ENCODE peak calls at places on chromosomes 11 and 22, in nine cellular contexts. Q, Y, N, U, X, P, M, C and O are unnamed samples.

GRCh38 chr11:90630176-90630575 is 407.3 kb upstream of the CHORDC1 start:
- DNase-seq in Q (no peak), Y (no peak), N (no peak), U (no peak), X (no peak), P (no peak), M (no peak), C (no peak), O (no peak)

GRCh38 chr22:30605449-30606110 is 1.4 kb upstream of the TCN2 start:
- DNase-seq in Q (no peak), Y (no peak), N (peak), U (peak), X (peak), P (peak), M (peak), C (peak), O (peak)

GRCh38 chr11:104968365-104968855 is at the start of gene CASP4:
- DNase-seq in Q (peak), Y (no peak), N (peak), U (no peak), X (no peak), P (peak), M (no peak), C (no peak), O (no peak)

GRCh38 chr22:46062232-46062615 is 85.3 kb upstream of the WNT7B start:
- DNase-seq in Q (no peak), Y (no peak), N (no peak), U (no peak), X (no peak), P (no peak), M (no peak), C (no peak), O (peak)

GRCh38 chr11:15585587-15586331 is 471.0 kb downstream of the INSC start:
- DNase-seq in Q (no peak), Y (no peak), N (no peak), U (no peak), X (no peak), P (no peak), M (no peak), C (no peak), O (no peak)

GRCh38 chr22:28674121-28674563 is 5.5 kb downstream of the TTC28 start:
- DNase-seq in Q (no peak), Y (no peak), N (peak), U (no peak), X (peak), P (no peak), M (no peak), C (no peak), O (no peak)

GRCh38 chr11:26522912-26523610 is 49.0 kb downstream of the MUC15 start:
- DNase-seq in Q (no peak), Y (no peak), N (peak), U (no peak), X (no peak), P (no peak), M (no peak), C (no peak), O (no peak)

GRCh38 chr22:44423556-44423955 is 74.5 kb downstream of the RTL6 start:
- DNase-seq in Q (no peak), Y (no peak), N (no peak), U (peak), X (no peak), P (no peak), M (no peak), C (no peak), O (peak)

GRCh38 chr11:67466962-67467771 is 1.9 kb downstream of the TMEM134 start:
- DNase-seq in Q (no peak), Y (no peak), N (no peak), U (no peak), X (no peak), P (no peak), M (no peak), C (no peak), O (peak)

GRCh38 chr22:27834364-27835185 is 33.0 kb upstream of the MN1 start:
- DNase-seq in Q (no peak), Y (no peak), N (no peak), U (no peak), X (no peak), P (no peak), M (no peak), C (no peak), O (peak)

GRCh38 chr22:22935546-22936157 is 48.0 kb downstream of the IGLL5 start:
- DNase-seq in Q (no peak), Y (no peak), N (no peak), U (no peak), X (no peak), P (no peak), M (no peak), C (peak), O (no peak)

GRCh38 chr11:126637800-126638175 is 282.3 kb downstream of the ST3GAL4 start:
- DNase-seq in Q (no peak), Y (no peak), N (peak), U (no peak), X (no peak), P (no peak), M (no peak), C (no peak), O (no peak)

GRCh38 chr11:110984147-110984546 is 261.4 kb upstream of the POU2AF2 start:
- DNase-seq in Q (no peak), Y (no peak), N (peak), U (no peak), X (no peak), P (no peak), M (no peak), C (no peak), O (no peak)

GRCh38 chr22:47713880-47714452 is 951.5 kb downstream of the TBC1D22A start:
- DNase-seq in Q (no peak), Y (no peak), N (no peak), U (no peak), X (no peak), P (no peak), M (no peak), C (no peak), O (no peak)

GRCh38 chr11:63623513-63624140 is 9.4 kb upstream of the PLAAT3 start:
- DNase-seq in Q (no peak), Y (no peak), N (no peak), U (no peak), X (no peak), P (no peak), M (no peak), C (no peak), O (no peak)

GRCh38 chr11:13963169-13963948 is 836 bp downstream of the SPON1 start:
- DNase-seq in Q (no peak), Y (no peak), N (no peak), U (peak), X (peak), P (no peak), M (no peak), C (peak), O (peak)

GRCh38 chr22:26669060-26669481 is 11.7 kb downstream of the MIAT start:
- DNase-seq in Q (no peak), Y (no peak), N (peak), U (no peak), X (no peak), P (no peak), M (no peak), C (no peak), O (peak)

GRCh38 chr11:60193687-60194433 is 11.0 kb upstream of the MS4A6A start:
- DNase-seq in Q (peak), Y (no peak), N (peak), U (peak), X (peak), P (peak), M (peak), C (no peak), O (peak)

GRCh38 chr22:28183078-28183870 is 264.2 kb upstream of the PITPNB start:
- DNase-seq in Q (no peak), Y (no peak), N (no peak), U (no peak), X (no peak), P (no peak), M (no peak), C (no peak), O (no peak)

GRCh38 chr22:45977551-45978274 is 751 bp upstream of the WNT7B start:
- DNase-seq in Q (no peak), Y (no peak), N (no peak), U (peak), X (no peak), P (no peak), M (no peak), C (no peak), O (peak)

GRCh38 chr11:123253909-123254308 is 58.9 kb upstream of the CLMP start:
- DNase-seq in Q (no peak), Y (no peak), N (no peak), U (no peak), X (no peak), P (no peak), M (no peak), C (no peak), O (no peak)

GRCh38 chr22:23241562-23242472 is 61.5 kb downstream of the BCR start:
- DNase-seq in Q (no peak), Y (no peak), N (no peak), U (no peak), X (no peak), P (no peak), M (no peak), C (no peak), O (no peak)